ENCODE peak calls at places on chromosomes 4 and X, in ten cellular contexts. I, O, D, V, C, K, Q, Y, T and X are unnamed samples.

GRCh38 chr4:140609548-140610425 is 41.0 kb upstream of the UCP1 start:
- DNase-seq in I (peak), O (peak), D (no peak), V (no peak), C (peak), K (peak), Q (peak), Y (no peak), T (peak), X (peak)

GRCh38 chr4:11720292-11720691 is 291.6 kb upstream of the HS3ST1 start:
- DNase-seq in I (no peak), O (peak), D (no peak), V (no peak), C (peak), K (peak), Q (peak), Y (no peak), T (peak), X (peak)

GRCh38 chr4:5797866-5798265 is 86.9 kb downstream of the EVC start:
- DNase-seq in I (no peak), O (no peak), D (no peak), V (peak), C (no peak), K (no peak), Q (no peak), Y (no peak), T (no peak), X (no peak)

GRCh38 chr4:40292313-40292759 is 42.8 kb upstream of the CHRNA9 start:
- DNase-seq in I (peak), O (no peak), D (no peak), V (no peak), C (peak), K (no peak), Q (no peak), Y (no peak), T (no peak), X (no peak)

GRCh38 chrX:13164611-13165010 is 120.2 kb upstream of the FAM9C start:
- DNase-seq in I (no peak), O (no peak), D (no peak), V (no peak), C (no peak), K (no peak), Q (no peak), Y (no peak), T (no peak), X (no peak)

GRCh38 chr4:76293705-76294274 is 12.7 kb upstream of the STBD1 start:
- DNase-seq in I (peak), O (no peak), D (no peak), V (no peak), C (no peak), K (no peak), Q (no peak), Y (no peak), T (no peak), X (no peak)

GRCh38 chr4:24024597-24024996 is 134.8 kb upstream of the PPARGC1A start:
- DNase-seq in I (peak), O (no peak), D (no peak), V (no peak), C (no peak), K (peak), Q (no peak), Y (no peak), T (no peak), X (no peak)

GRCh38 chr4:13548984-13549546 is 4.8 kb upstream of the NKX3-2 start:
- DNase-seq in I (peak), O (peak), D (peak), V (peak), C (peak), K (peak), Q (peak), Y (peak), T (peak), X (peak)

GRCh38 chr4:108683479-108683878 is 33.1 kb downstream of the OSTC start:
- DNase-seq in I (peak), O (peak), D (no peak), V (no peak), C (peak), K (peak), Q (peak), Y (no peak), T (peak), X (peak)

GRCh38 chrX:107700317-107700774 is 72.0 kb downstream of the PRPS1 start:
- DNase-seq in I (peak), O (no peak), D (no peak), V (no peak), C (peak), K (no peak), Q (no peak), Y (no peak), T (no peak), X (peak)